ENCODE peak calls at places on chromosomes 4 and X, in ten cellular contexts. One of them, this sample, is unnamed.

GRCh38 chrX:103716967-103717366 is 6.3 kb downstream of the TMEM31 start:
- DNase-seq in HEK293T: no peak
- DNase-seq in fibroblast of the aortic adventitia: peak
- DNase-seq in HCEC 1CT: peak
- DNase-seq in stimulated activated CD8-positive, alpha-beta memory T cell treated with anti-CD3 and anti-CD28 coated beads, Interleukin-7, amount 100 ng/mL, for 24 hours: no peak
- DNase-seq in naive thymus-derived CD4-positive, alpha-beta T cell: no peak
- DNase-seq in ovary: no peak
- DNase-seq in activated T-cell treated with anti-CD3 and anti-CD28 coated beads, Interleukin-2, amount 50 U/mL, for 24 hours: no peak
- DNase-seq in Caki2: no peak
- DNase-seq in hypothalamus: no peak
- DNase-seq in this sample: no peak

GRCh38 chrX:21509912-21510311 is 135.7 kb downstream of the CNKSR2 start:
- DNase-seq in activated T-cell treated with anti-CD3 and anti-CD28 coated beads, Interleukin-2, amount 50 U/mL, for 24 hours: no peak
- DNase-seq in HCEC 1CT: peak
- DNase-seq in naive thymus-derived CD4-positive, alpha-beta T cell: no peak
- DNase-seq in fibroblast of the aortic adventitia: peak
- DNase-seq in stimulated activated CD8-positive, alpha-beta memory T cell treated with anti-CD3 and anti-CD28 coated beads, Interleukin-7, amount 100 ng/mL, for 24 hours: no peak
- DNase-seq in ovary: no peak
- DNase-seq in HEK293T: no peak
- DNase-seq in Caki2: no peak
- DNase-seq in hypothalamus: no peak
- DNase-seq in this sample: no peak

GRCh38 chr4:13264126-13264525 is 220.0 kb downstream of the RAB28 start:
- DNase-seq in activated T-cell treated with anti-CD3 and anti-CD28 coated beads, Interleukin-2, amount 50 U/mL, for 24 hours: no peak
- DNase-seq in Caki2: no peak
- DNase-seq in hypothalamus: no peak
- DNase-seq in HEK293T: no peak
- DNase-seq in naive thymus-derived CD4-positive, alpha-beta T cell: no peak
- DNase-seq in HCEC 1CT: no peak
- DNase-seq in stimulated activated CD8-positive, alpha-beta memory T cell treated with anti-CD3 and anti-CD28 coated beads, Interleukin-7, amount 100 ng/mL, for 24 hours: no peak
- DNase-seq in fibroblast of the aortic adventitia: no peak
- DNase-seq in ovary: no peak
- DNase-seq in this sample: no peak

GRCh38 chr4:37689353-37689752 is 3.2 kb upstream of the RELL1 start:
- DNase-seq in fibroblast of the aortic adventitia: peak
- DNase-seq in stimulated activated CD8-positive, alpha-beta memory T cell treated with anti-CD3 and anti-CD28 coated beads, Interleukin-7, amount 100 ng/mL, for 24 hours: no peak
- DNase-seq in activated T-cell treated with anti-CD3 and anti-CD28 coated beads, Interleukin-2, amount 50 U/mL, for 24 hours: no peak
- DNase-seq in naive thymus-derived CD4-positive, alpha-beta T cell: no peak
- DNase-seq in ovary: no peak
- DNase-seq in HEK293T: no peak
- DNase-seq in hypothalamus: no peak
- DNase-seq in Caki2: no peak
- DNase-seq in HCEC 1CT: no peak
- DNase-seq in this sample: no peak

GRCh38 chrX:151359931-151360871 is 36.8 kb upstream of the VMA21 start:
- DNase-seq in ovary: peak
- DNase-seq in HEK293T: peak
- DNase-seq in naive thymus-derived CD4-positive, alpha-beta T cell: peak
- DNase-seq in hypothalamus: no peak
- DNase-seq in Caki2: no peak
- DNase-seq in HCEC 1CT: no peak
- DNase-seq in stimulated activated CD8-positive, alpha-beta memory T cell treated with anti-CD3 and anti-CD28 coated beads, Interleukin-7, amount 100 ng/mL, for 24 hours: no peak
- DNase-seq in fibroblast of the aortic adventitia: peak
- DNase-seq in activated T-cell treated with anti-CD3 and anti-CD28 coated beads, Interleukin-2, amount 50 U/mL, for 24 hours: peak
- DNase-seq in this sample: peak

GRCh38 chr4:104677122-104677521 is 182.4 kb upstream of the CXXC4 start:
- DNase-seq in hypothalamus: no peak
- DNase-seq in fibroblast of the aortic adventitia: no peak
- DNase-seq in naive thymus-derived CD4-positive, alpha-beta T cell: no peak
- DNase-seq in ovary: no peak
- DNase-seq in HCEC 1CT: no peak
- DNase-seq in Caki2: peak
- DNase-seq in HEK293T: peak
- DNase-seq in stimulated activated CD8-positive, alpha-beta memory T cell treated with anti-CD3 and anti-CD28 coated beads, Interleukin-7, amount 100 ng/mL, for 24 hours: no peak
- DNase-seq in activated T-cell treated with anti-CD3 and anti-CD28 coated beads, Interleukin-2, amount 50 U/mL, for 24 hours: no peak
- DNase-seq in this sample: no peak

GRCh38 chr4:26214994-26215393 is 105.8 kb upstream of the RBPJ start:
- DNase-seq in ovary: no peak
- DNase-seq in HEK293T: no peak
- DNase-seq in fibroblast of the aortic adventitia: no peak
- DNase-seq in Caki2: no peak
- DNase-seq in naive thymus-derived CD4-positive, alpha-beta T cell: no peak
- DNase-seq in stimulated activated CD8-positive, alpha-beta memory T cell treated with anti-CD3 and anti-CD28 coated beads, Interleukin-7, amount 100 ng/mL, for 24 hours: no peak
- DNase-seq in HCEC 1CT: no peak
- DNase-seq in hypothalamus: no peak
- DNase-seq in activated T-cell treated with anti-CD3 and anti-CD28 coated beads, Interleukin-2, amount 50 U/mL, for 24 hours: no peak
- DNase-seq in this sample: no peak

GRCh38 chr4:152778656-152779512 is 646 bp downstream of the TIGD4 start:
- DNase-seq in Caki2: no peak
- DNase-seq in activated T-cell treated with anti-CD3 and anti-CD28 coated beads, Interleukin-2, amount 50 U/mL, for 24 hours: peak
- DNase-seq in ovary: peak
- DNase-seq in naive thymus-derived CD4-positive, alpha-beta T cell: no peak
- DNase-seq in stimulated activated CD8-positive, alpha-beta memory T cell treated with anti-CD3 and anti-CD28 coated beads, Interleukin-7, amount 100 ng/mL, for 24 hours: no peak
- DNase-seq in HCEC 1CT: no peak
- DNase-seq in HEK293T: peak
- DNase-seq in hypothalamus: no peak
- DNase-seq in fibroblast of the aortic adventitia: peak
- DNase-seq in this sample: peak

GRCh38 chr4:107027379-107027778 is 8.7 kb downstream of the DKK2 start:
- DNase-seq in stimulated activated CD8-positive, alpha-beta memory T cell treated with anti-CD3 and anti-CD28 coated beads, Interleukin-7, amount 100 ng/mL, for 24 hours: no peak
- DNase-seq in fibroblast of the aortic adventitia: no peak
- DNase-seq in HEK293T: no peak
- DNase-seq in ovary: no peak
- DNase-seq in activated T-cell treated with anti-CD3 and anti-CD28 coated beads, Interleukin-2, amount 50 U/mL, for 24 hours: no peak
- DNase-seq in Caki2: no peak
- DNase-seq in naive thymus-derived CD4-positive, alpha-beta T cell: no peak
- DNase-seq in HCEC 1CT: no peak
- DNase-seq in hypothalamus: no peak
- DNase-seq in this sample: no peak

GRCh38 chr4:5412296-5412695 is 296.1 kb downstream of the EVC2 start:
- DNase-seq in Caki2: no peak
- DNase-seq in naive thymus-derived CD4-positive, alpha-beta T cell: no peak
- DNase-seq in ovary: no peak
- DNase-seq in HEK293T: no peak
- DNase-seq in fibroblast of the aortic adventitia: no peak
- DNase-seq in HCEC 1CT: no peak
- DNase-seq in activated T-cell treated with anti-CD3 and anti-CD28 coated beads, Interleukin-2, amount 50 U/mL, for 24 hours: no peak
- DNase-seq in hypothalamus: no peak
- DNase-seq in stimulated activated CD8-positive, alpha-beta memory T cell treated with anti-CD3 and anti-CD28 coated beads, Interleukin-7, amount 100 ng/mL, for 24 hours: no peak
- DNase-seq in this sample: no peak

GRCh38 chr4:137310593-137311490 is 221.5 kb downstream of the PCDH18 start:
- DNase-seq in HCEC 1CT: peak
- DNase-seq in hypothalamus: no peak
- DNase-seq in naive thymus-derived CD4-positive, alpha-beta T cell: no peak
- DNase-seq in activated T-cell treated with anti-CD3 and anti-CD28 coated beads, Interleukin-2, amount 50 U/mL, for 24 hours: no peak
- DNase-seq in Caki2: no peak
- DNase-seq in fibroblast of the aortic adventitia: peak
- DNase-seq in stimulated activated CD8-positive, alpha-beta memory T cell treated with anti-CD3 and anti-CD28 coated beads, Interleukin-7, amount 100 ng/mL, for 24 hours: no peak
- DNase-seq in ovary: no peak
- DNase-seq in HEK293T: no peak
- DNase-seq in this sample: no peak

GRCh38 chrX:153829799-153830631 is at the start of gene PDZD4:
- DNase-seq in hypothalamus: no peak
- DNase-seq in stimulated activated CD8-positive, alpha-beta memory T cell treated with anti-CD3 and anti-CD28 coated beads, Interleukin-7, amount 100 ng/mL, for 24 hours: no peak
- DNase-seq in HEK293T: peak
- DNase-seq in naive thymus-derived CD4-positive, alpha-beta T cell: no peak
- DNase-seq in Caki2: no peak
- DNase-seq in HCEC 1CT: no peak
- DNase-seq in fibroblast of the aortic adventitia: no peak
- DNase-seq in ovary: no peak
- DNase-seq in activated T-cell treated with anti-CD3 and anti-CD28 coated beads, Interleukin-2, amount 50 U/mL, for 24 hours: no peak
- DNase-seq in this sample: no peak

GRCh38 chrX:48890296-48890925 is 7.2 kb downstream of the TIMM17B start:
- DNase-seq in HCEC 1CT: no peak
- DNase-seq in ovary: no peak
- DNase-seq in activated T-cell treated with anti-CD3 and anti-CD28 coated beads, Interleukin-2, amount 50 U/mL, for 24 hours: no peak
- DNase-seq in stimulated activated CD8-positive, alpha-beta memory T cell treated with anti-CD3 and anti-CD28 coated beads, Interleukin-7, amount 100 ng/mL, for 24 hours: no peak
- DNase-seq in naive thymus-derived CD4-positive, alpha-beta T cell: no peak
- DNase-seq in HEK293T: no peak
- DNase-seq in fibroblast of the aortic adventitia: no peak
- DNase-seq in Caki2: no peak
- DNase-seq in hypothalamus: no peak
- DNase-seq in this sample: peak

GRCh38 chr4:118974758-118975157 is 86.1 kb downstream of the SYNPO2 start:
- DNase-seq in HEK293T: no peak
- DNase-seq in HCEC 1CT: peak
- DNase-seq in Caki2: no peak
- DNase-seq in stimulated activated CD8-positive, alpha-beta memory T cell treated with anti-CD3 and anti-CD28 coated beads, Interleukin-7, amount 100 ng/mL, for 24 hours: no peak
- DNase-seq in activated T-cell treated with anti-CD3 and anti-CD28 coated beads, Interleukin-2, amount 50 U/mL, for 24 hours: no peak
- DNase-seq in naive thymus-derived CD4-positive, alpha-beta T cell: no peak
- DNase-seq in hypothalamus: no peak
- DNase-seq in ovary: no peak
- DNase-seq in fibroblast of the aortic adventitia: peak
- DNase-seq in this sample: no peak

GRCh38 chr4:42673084-42673429 is 16.2 kb upstream of the ATP8A1 start:
- DNase-seq in naive thymus-derived CD4-positive, alpha-beta T cell: no peak
- DNase-seq in ovary: peak
- DNase-seq in fibroblast of the aortic adventitia: peak
- DNase-seq in HEK293T: no peak
- DNase-seq in HCEC 1CT: no peak
- DNase-seq in activated T-cell treated with anti-CD3 and anti-CD28 coated beads, Interleukin-2, amount 50 U/mL, for 24 hours: no peak
- DNase-seq in stimulated activated CD8-positive, alpha-beta memory T cell treated with anti-CD3 and anti-CD28 coated beads, Interleukin-7, amount 100 ng/mL, for 24 hours: no peak
- DNase-seq in Caki2: no peak
- DNase-seq in hypothalamus: peak
- DNase-seq in this sample: no peak

GRCh38 chrX:12138366-12139313 is at the start of gene FRMPD4:
- DNase-seq in stimulated activated CD8-positive, alpha-beta memory T cell treated with anti-CD3 and anti-CD28 coated beads, Interleukin-7, amount 100 ng/mL, for 24 hours: no peak
- DNase-seq in hypothalamus: no peak
- DNase-seq in naive thymus-derived CD4-positive, alpha-beta T cell: no peak
- DNase-seq in HEK293T: peak
- DNase-seq in HCEC 1CT: peak
- DNase-seq in ovary: no peak
- DNase-seq in fibroblast of the aortic adventitia: peak
- DNase-seq in activated T-cell treated with anti-CD3 and anti-CD28 coated beads, Interleukin-2, amount 50 U/mL, for 24 hours: no peak
- DNase-seq in Caki2: peak
- DNase-seq in this sample: no peak

GRCh38 chr4:15352508-15352907 is 75.3 kb upstream of the C1QTNF7 start:
- DNase-seq in Caki2: no peak
- DNase-seq in HCEC 1CT: peak
- DNase-seq in fibroblast of the aortic adventitia: no peak
- DNase-seq in ovary: no peak
- DNase-seq in naive thymus-derived CD4-positive, alpha-beta T cell: no peak
- DNase-seq in stimulated activated CD8-positive, alpha-beta memory T cell treated with anti-CD3 and anti-CD28 coated beads, Interleukin-7, amount 100 ng/mL, for 24 hours: no peak
- DNase-seq in hypothalamus: no peak
- DNase-seq in activated T-cell treated with anti-CD3 and anti-CD28 coated beads, Interleukin-2, amount 50 U/mL, for 24 hours: no peak
- DNase-seq in HEK293T: no peak
- DNase-seq in this sample: no peak